ENCODE peak calls at places on chromosomes 12 and 14, in nine cellular contexts. K is cerebellum; I is NAMALWA; F is renal cortical epithelial cell; S is SK-N-SH; V is cardiac muscle cell; Z is NB4; W is GM03348; N is stimulated activated CD4-positive, alpha-beta T cell treated with anti-CD3 and anti-CD28 coated beads, TNF-alpha, amount 100 ng/mL, for 4 hours. E is an unnamed sample.

GRCh38 chr14:20866963-20867362 is 24.2 kb upstream of the RNASE3 start:
- DNase-seq in Z (peak; percentile 41), I (peak; percentile 18), S (no peak), F (no peak), V (peak; percentile 43), W (peak; percentile 11), K (no peak), N (no peak), E (no peak)

GRCh38 chr12:109289004-109289403 is 20.1 kb downstream of the FOXN4 start:
- DNase-seq in K (no peak), V (no peak), W (no peak), N (no peak), F (no peak), Z (no peak), I (peak; percentile 16), S (no peak), E (no peak)

GRCh38 chr14:73253323-73253610 is 16.0 kb downstream of the PAPLN start:
- DNase-seq in Z (no peak), F (no peak), V (no peak), W (no peak), I (no peak), N (no peak), S (no peak), K (no peak), E (no peak)

GRCh38 chr14:93939304-93940229 is 12.4 kb downstream of the FAM181A start:
- DNase-seq in Z (peak; percentile 81), I (peak; percentile 78), K (peak; percentile 72), S (peak; percentile 96), N (peak; percentile 84), V (peak; percentile 76), F (no peak), W (peak; percentile 96), E (no peak)

GRCh38 chr12:25436206-25436912 is 116.7 kb downstream of the LMNTD1 start:
- DNase-seq in Z (peak; percentile 89), K (peak; percentile 50), N (no peak), V (peak; percentile 91), W (peak; percentile 78), I (peak; percentile 86), S (peak; percentile 64), F (peak; percentile 73), E (peak; percentile 50)

GRCh38 chr14:99187858-99188257 is 84.1 kb downstream of the BCL11B start:
- DNase-seq in K (no peak), V (no peak), N (no peak), I (no peak), W (no peak), S (no peak), Z (no peak), F (no peak), E (no peak)

GRCh38 chr12:50661300-50662120 is 102.4 kb upstream of the ATF1 start:
- DNase-seq in K (no peak), F (peak; percentile 29), S (no peak), N (no peak), I (no peak), W (no peak), Z (no peak), V (no peak), E (no peak)

GRCh38 chr14:95518045-95518751 is 1.7 kb upstream of the SYNE3 start:
- DNase-seq in F (no peak), N (no peak), W (no peak), Z (peak; percentile 49), V (peak; percentile 74), S (no peak), I (peak; percentile 68), K (no peak), E (no peak)

GRCh38 chr14:71229875-71230274 is 322.6 kb downstream of the PCNX1 start:
- DNase-seq in V (no peak), I (no peak), S (no peak), K (no peak), N (no peak), W (no peak), F (no peak), Z (no peak), E (no peak)

GRCh38 chr12:46478123-46478522 is 105.5 kb upstream of the SLC38A2 start:
- DNase-seq in I (no peak), W (no peak), S (no peak), K (no peak), N (no peak), Z (no peak), F (no peak), V (no peak), E (no peak)